ENCODE peak calls at places on chromosomes 5 and 9, in seven cellular contexts. N is transverse colon; C is IMR-90; F is mesendoderm; D is gastrocnemius medialis; G is CD8-positive, alpha-beta memory T cell; L is upper lobe of right lung. V is an unnamed sample. For H3K4me1, the result is how much of the 10 kb centered on the place peaks cover.

GRCh38 chr9:37293664-37294524 is 128.6 kb upstream of the GRHPR start:
- DNase-seq in C (peak), N (no peak), L (no peak), D (no peak), F (peak), G (no peak), V (no peak)

GRCh38 chr9:136771907-136772306 is 7.6 kb upstream of the LCN15 start:
- DNase-seq in D (no peak), L (peak), G (no peak), N (no peak), C (no peak), F (no peak), V (no peak)

GRCh38 chr5:74934949-74935751 is 69.0 kb upstream of the FAM169A start:
- DNase-seq in L (no peak), C (peak), F (peak), G (peak), D (no peak), N (no peak), V (peak)

GRCh38 chr5:10469253-10470030 is 27.8 kb downstream of the ROPN1L start:
- DNase-seq in F (no peak), G (no peak), D (no peak), L (no peak), N (no peak), C (peak), V (no peak)

GRCh38 chr5:78586251-78586650 is 62.3 kb downstream of the LHFPL2 start:
- DNase-seq in N (no peak), G (no peak), F (no peak), D (peak), C (peak), L (no peak), V (no peak)

GRCh38 chr5:68369436-68370125 is 154.0 kb downstream of the PIK3R1 start:
- DNase-seq in C (no peak), D (no peak), F (no peak), L (no peak), G (peak), N (no peak), V (no peak)

GRCh38 chr5:146815423-146815822 is 63.1 kb downstream of the PPP2R2B start:
- DNase-seq in D (no peak), N (no peak), C (no peak), L (no peak), F (no peak), G (no peak), V (no peak)

GRCh38 chr9:36762958-36763357 is 190.3 kb downstream of the MELK start:
- DNase-seq in G (no peak), C (no peak), N (no peak), L (no peak), D (no peak), F (peak), V (no peak)

GRCh38 chr9:97802276-97802675 is 50.8 kb upstream of the FOXE1 start:
- DNase-seq in N (no peak), D (no peak), L (no peak), C (peak), G (no peak), F (peak), V (no peak)

GRCh38 chr9:36871606-36872005 is 162.5 kb downstream of the PAX5 start:
- DNase-seq in C (no peak), G (no peak), N (no peak), D (no peak), L (peak), F (no peak), V (no peak)

GRCh38 chr5:111385970-111386831 is 126.1 kb downstream of the STARD4 start:
- DNase-seq in D (no peak), N (no peak), C (no peak), G (no peak), F (peak), L (no peak), V (no peak)

GRCh38 chr5:169861934-169862333 is 118.4 kb downstream of the INSYN2B start:
- DNase-seq in F (no peak), N (no peak), L (no peak), C (peak), D (no peak), G (no peak), V (no peak)

GRCh38 chr5:93150311-93151012 is 430.6 kb downstream of the NR2F1-AS1 start:
- DNase-seq in N (no peak), L (no peak), C (peak), F (no peak), G (no peak), D (no peak), V (no peak)

GRCh38 chr5:170757182-170757601 is 26.3 kb upstream of the GABRP start:
- DNase-seq in D (no peak), C (peak), F (peak), N (no peak), L (no peak), G (no peak), V (no peak)

GRCh38 chr9:88766778-88767503 is 224.3 kb upstream of the S1PR3 start:
- DNase-seq in F (no peak), D (no peak), N (no peak), C (peak), L (no peak), G (no peak), V (no peak)

GRCh38 chr9:128702445-128702948 is at the start of gene PKN3:
- DNase-seq in G (peak), N (peak), L (peak), C (peak), F (peak), D (peak), V (peak)

GRCh38 chr5:150781706-150782614 is 3.4 kb downstream of the SMIM3 start:
- DNase-seq in D (peak), L (no peak), F (no peak), N (peak), G (no peak), C (peak), V (peak)

GRCh38 chr9:93820667-93821306 is 134.4 kb downstream of the BARX1 start:
- DNase-seq in D (no peak), C (no peak), G (no peak), L (no peak), F (peak), N (no peak), V (no peak)

GRCh38 chr5:83815661-83816060 is 95.0 kb upstream of the HAPLN1 start:
- DNase-seq in N (no peak), F (no peak), L (no peak), G (no peak), C (no peak), D (no peak), V (no peak)

GRCh38 chr5:94057655-94058054 is 316.3 kb upstream of the POU5F2 start:
- DNase-seq in C (no peak), L (no peak), D (no peak), N (no peak), G (no peak), F (peak), V (no peak)

GRCh38 chr5:37876245-37876644 is 36.4 kb upstream of the GDNF start:
- DNase-seq in F (no peak), L (no peak), C (no peak), D (no peak), G (no peak), N (no peak), V (no peak)

GRCh38 chr9:4137234-4137633 is 162.6 kb downstream of the GLIS3 start:
- DNase-seq in D (no peak), G (no peak), C (peak), F (peak), N (no peak), L (no peak), V (no peak)

GRCh38 chr9:128903871-128904371 is 16.9 kb upstream of the PHYHD1 start:
- DNase-seq in C (peak), D (no peak), N (no peak), G (no peak), L (no peak), F (no peak), V (no peak)

GRCh38 chr9:36451949-36452348 is 51.9 kb upstream of the RNF38 start:
- DNase-seq in F (no peak), L (no peak), D (no peak), C (no peak), N (no peak), G (no peak), V (no peak)

GRCh38 chr9:4793412-4794005 is 765 bp downstream of the RCL1 start:
- DNase-seq in F (no peak), G (no peak), D (peak), L (no peak), C (peak), N (no peak), V (no peak)

GRCh38 chr5:68086857-68087256 is 128.7 kb upstream of the PIK3R1 start:
- DNase-seq in G (no peak), D (peak), F (no peak), C (peak), N (peak), L (no peak), V (peak)

GRCh38 chr9:134957945-134958227 is 40.2 kb upstream of the FCN1 start:
- DNase-seq in L (no peak), D (peak), G (no peak), C (no peak), F (no peak), N (no peak), V (no peak)

GRCh38 chr5:157290156-157290980 is 24.4 kb downstream of the CYFIP2 start:
- DNase-seq in G (no peak), F (peak), C (peak), L (no peak), D (no peak), N (no peak), V (no peak)
- H3K4me1 ChIP-seq in G (half or more), F (under half), C (under half), L (under half), D (under half), N (under half), V (under half)

GRCh38 chr9:8431505-8431904 is 631.9 kb upstream of the DMAC1 start:
- DNase-seq in N (no peak), F (no peak), C (no peak), L (no peak), D (no peak), G (no peak), V (no peak)
- H3K4me3 ChIP-seq in N (no peak), F (no peak), C (no peak), L (no peak), D (no peak), G (no peak), V (no peak)

GRCh38 chr9:124219290-124219605 is 38.5 kb upstream of the NEK6 start:
- DNase-seq in N (no peak), C (no peak), G (no peak), F (no peak), L (no peak), D (no peak), V (no peak)

GRCh38 chr9:124222918-124223720 is 34.6 kb upstream of the NEK6 start:
- DNase-seq in N (peak), C (peak), L (peak), F (no peak), G (no peak), D (peak), V (peak)

GRCh38 chr9:124221685-124222084 is 36.1 kb upstream of the NEK6 start:
- DNase-seq in L (no peak), G (no peak), C (no peak), F (no peak), N (no peak), D (no peak), V (no peak)

GRCh38 chr9:124220551-124221451 is 36.9 kb upstream of the NEK6 start:
- DNase-seq in C (peak), D (no peak), G (no peak), N (peak), F (peak), L (peak), V (no peak)

GRCh38 chr9:124222109-124222508 is 35.6 kb upstream of the NEK6 start:
- DNase-seq in C (no peak), N (no peak), G (no peak), L (no peak), D (no peak), F (no peak), V (no peak)
- H3K4me1 ChIP-seq in C (under half), N (under half), G (under half), L (half or more), D (under half), F (under half), V (under half)

GRCh38 chr5:173235499-173236394 is 741 bp upstream of the NKX2-5 start:
- DNase-seq in L (no peak), F (peak), G (no peak), D (no peak), C (no peak), N (no peak), V (no peak)
- H3K4me3 ChIP-seq in L (no peak), F (no peak), G (no peak), D (no peak), C (no peak), N (no peak), V (no peak)

GRCh38 chr5:86977808-86978207 is 289.9 kb upstream of the RASA1 start:
- DNase-seq in D (no peak), C (no peak), G (no peak), L (no peak), N (no peak), F (no peak), V (no peak)
- H3K4me1 ChIP-seq in D (under half), C (under half), G (under half), L (under half), N (under half), F (under half), V (under half)

GRCh38 chr5:132059696-132060500 is 557 bp upstream of the IL3 start:
- DNase-seq in N (peak), L (peak), G (no peak), C (no peak), D (no peak), F (no peak), V (peak)
- H3K4me3 ChIP-seq in N (no peak), L (no peak), G (no peak), C (no peak), D (no peak), F (no peak), V (no peak)

GRCh38 chr5:127567026-127567768 is 49.8 kb downstream of the PRRC1 start:
- DNase-seq in C (no peak), N (no peak), L (no peak), D (no peak), G (no peak), F (no peak), V (no peak)
- H3K4me1 ChIP-seq in C (under half), N (under half), L (under half), D (under half), G (under half), F (under half), V (under half)

GRCh38 chr9:114616684-114617520 is 5.8 kb downstream of the TMEM268 start:
- DNase-seq in F (no peak), D (peak), G (no peak), C (no peak), L (peak), N (peak), V (no peak)
- H3K4me3 ChIP-seq in F (no peak), D (no peak), G (no peak), C (no peak), L (no peak), N (no peak), V (no peak)

DNA sequence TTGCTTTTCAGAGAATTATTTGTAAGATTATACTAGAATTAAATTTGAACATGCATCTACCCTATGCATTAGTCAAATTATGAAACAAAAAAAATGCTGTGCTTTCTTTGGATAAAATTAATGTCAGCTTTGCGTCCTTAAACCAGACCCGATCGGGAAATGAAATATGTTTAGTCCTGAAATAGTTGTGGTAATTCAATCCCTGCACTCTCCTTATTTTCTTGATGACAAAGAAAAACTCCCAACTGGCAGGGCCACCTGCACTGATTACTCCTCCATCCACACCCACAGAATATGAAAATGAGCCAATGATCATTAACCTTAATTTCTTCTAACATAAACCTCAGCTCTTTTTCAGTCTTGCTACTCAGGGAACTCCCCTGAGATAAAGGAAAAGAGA is 245.4 kb downstream of the BNC2 start:
- DNase-seq in N (no peak), G (no peak), F (no peak), C (no peak), D (no peak), L (no peak), V (no peak)
- H3K4me1 ChIP-seq in N (under half), G (under half), F (under half), C (under half), D (under half), L (under half), V (under half)